ENCODE peak calls at places on chromosome 9, in seven cellular contexts. H, E, Z, F, V, G and C are unnamed samples.

GRCh38 chr9:127574089-127574921 is 37.8 kb upstream of the STXBP1 start:
- DNase-seq in H (no peak), E (no peak), Z (no peak), F (no peak), V (no peak), G (peak), C (no peak)

GRCh38 chr9:122562134-122562760 is 9.3 kb downstream of the OR1N2 start:
- DNase-seq in H (no peak), E (no peak), Z (no peak), F (no peak), V (no peak), G (no peak), C (no peak)

GRCh38 chr9:72592501-72593403 is 71.3 kb downstream of the TMC1 start:
- DNase-seq in H (peak), E (peak), Z (peak), F (no peak), V (no peak), G (no peak), C (no peak)

GRCh38 chr9:89304479-89305188 is 6.4 kb upstream of the CKS2 start:
- DNase-seq in H (no peak), E (no peak), Z (peak), F (no peak), V (no peak), G (no peak), C (no peak)

GRCh38 chr9:96149142-96149541 is 152.8 kb downstream of the HSD17B3 start:
- DNase-seq in H (no peak), E (no peak), Z (no peak), F (no peak), V (no peak), G (no peak), C (no peak)

GRCh38 chr9:117927354-117927753 is 223.2 kb downstream of the TLR4 start:
- DNase-seq in H (no peak), E (no peak), Z (no peak), F (no peak), V (no peak), G (no peak), C (no peak)

GRCh38 chr9:22119537-22120167 is 110.5 kb upstream of the CDKN2B start:
- DNase-seq in H (peak), E (no peak), Z (peak), F (no peak), V (no peak), G (no peak), C (no peak)

GRCh38 chr9:114652776-114653555 is 4.6 kb downstream of the TEX53 start:
- DNase-seq in H (no peak), E (no peak), Z (no peak), F (no peak), V (no peak), G (no peak), C (no peak)

GRCh38 chr9:93057703-93058356 is 671 bp upstream of the SUSD3 start:
- DNase-seq in H (no peak), E (no peak), Z (peak), F (no peak), V (no peak), G (no peak), C (no peak)

GRCh38 chr9:125066839-125067619 is 76.3 kb downstream of the SCAI start:
- DNase-seq in H (no peak), E (no peak), Z (no peak), F (no peak), V (no peak), G (no peak), C (no peak)

GRCh38 chr9:94649100-94649855 is 10.0 kb upstream of the FBP1 start:
- DNase-seq in H (no peak), E (no peak), Z (no peak), F (no peak), V (no peak), G (no peak), C (no peak)

GRCh38 chr9:21789541-21790037 is 12.8 kb upstream of the MTAP start:
- DNase-seq in H (peak), E (no peak), Z (peak), F (peak), V (no peak), G (peak), C (no peak)

GRCh38 chr9:92728831-92729734 is 35.5 kb downstream of the BICD2 start:
- DNase-seq in H (peak), E (no peak), Z (peak), F (no peak), V (no peak), G (no peak), C (no peak)

GRCh38 chr9:35729700-35730485 is 2.1 kb downstream of the TLN1 start:
- DNase-seq in H (peak), E (no peak), Z (peak), F (no peak), V (no peak), G (peak), C (no peak)

GRCh38 chr9:97873410-97873809 is 20.4 kb downstream of the FOXE1 start:
- DNase-seq in H (no peak), E (no peak), Z (no peak), F (no peak), V (no peak), G (no peak), C (no peak)

GRCh38 chr9:82934949-82935348 is 128.0 kb downstream of the RASEF start:
- DNase-seq in H (no peak), E (no peak), Z (no peak), F (no peak), V (no peak), G (no peak), C (no peak)

GRCh38 chr9:137707361-137707760 is 88.6 kb downstream of the EHMT1 start:
- DNase-seq in H (no peak), E (no peak), Z (no peak), F (no peak), V (no peak), G (no peak), C (no peak)

GRCh38 chr9:74729129-74729710 is 158.5 kb downstream of the TRPM6 start:
- DNase-seq in H (no peak), E (no peak), Z (no peak), F (no peak), V (no peak), G (no peak), C (no peak)

GRCh38 chr9:1939926-1940368 is 75.2 kb upstream of the SMARCA2 start:
- DNase-seq in H (peak), E (no peak), Z (peak), F (no peak), V (peak), G (no peak), C (no peak)

GRCh38 chr9:79940919-79941318 is 369.2 kb downstream of the TLE4 start:
- DNase-seq in H (no peak), E (no peak), Z (no peak), F (no peak), V (no peak), G (no peak), C (no peak)